ENCODE peak calls at places on chromosomes 11 and 22, in ten cellular contexts. One of them, this sample, is unnamed.

GRCh38 chr11:27757953-27758352 is 57.7 kb upstream of the BDNF start:
- DNase-seq in body of pancreas: no peak
- DNase-seq in Peyer's patch: no peak
- DNase-seq in K562: no peak
- DNase-seq in prostate gland: no peak
- DNase-seq in IMR-90: peak
- DNase-seq in A549: no peak
- DNase-seq in tibial nerve: no peak
- DNase-seq in uterus: no peak
- DNase-seq in ovary: no peak
- DNase-seq in this sample: no peak

GRCh38 chr11:32386770-32387377 is 48.5 kb downstream of the WT1 start:
- DNase-seq in K562: peak
- DNase-seq in tibial nerve: no peak
- DNase-seq in ovary: no peak
- DNase-seq in body of pancreas: no peak
- DNase-seq in prostate gland: no peak
- DNase-seq in uterus: peak
- DNase-seq in A549: no peak
- DNase-seq in Peyer's patch: no peak
- DNase-seq in IMR-90: peak
- DNase-seq in this sample: no peak

GRCh38 chr11:75574698-75575265 is 12.7 kb downstream of the SERPINH1 start:
- DNase-seq in uterus: no peak
- DNase-seq in IMR-90: no peak
- DNase-seq in Peyer's patch: no peak
- DNase-seq in prostate gland: no peak
- DNase-seq in tibial nerve: no peak
- DNase-seq in ovary: peak
- DNase-seq in K562: no peak
- DNase-seq in body of pancreas: no peak
- DNase-seq in A549: no peak
- DNase-seq in this sample: no peak

GRCh38 chr11:116535120-116535519 is 237.7 kb downstream of the BUD13 start:
- DNase-seq in prostate gland: no peak
- DNase-seq in tibial nerve: no peak
- DNase-seq in uterus: no peak
- DNase-seq in A549: no peak
- DNase-seq in Peyer's patch: no peak
- DNase-seq in IMR-90: no peak
- DNase-seq in K562: no peak
- DNase-seq in ovary: no peak
- DNase-seq in body of pancreas: no peak
- DNase-seq in this sample: no peak

GRCh38 chr11:105357146-105357545 is 217.6 kb upstream of the CARD18 start:
- DNase-seq in prostate gland: no peak
- DNase-seq in tibial nerve: no peak
- DNase-seq in body of pancreas: no peak
- DNase-seq in A549: no peak
- DNase-seq in IMR-90: no peak
- DNase-seq in uterus: no peak
- DNase-seq in Peyer's patch: no peak
- DNase-seq in K562: no peak
- DNase-seq in ovary: no peak
- DNase-seq in this sample: no peak

GRCh38 chr11:1042626-1043562 is 6.4 kb upstream of the MUC6 start:
- DNase-seq in body of pancreas: no peak
- DNase-seq in tibial nerve: no peak
- DNase-seq in Peyer's patch: no peak
- DNase-seq in ovary: no peak
- DNase-seq in A549: no peak
- DNase-seq in prostate gland: no peak
- DNase-seq in IMR-90: no peak
- DNase-seq in uterus: no peak
- DNase-seq in K562: no peak
- DNase-seq in this sample: peak

GRCh38 chr11:9493492-9493891 is 32.7 kb downstream of the ZNF143 start:
- DNase-seq in tibial nerve: no peak
- DNase-seq in prostate gland: no peak
- DNase-seq in IMR-90: no peak
- DNase-seq in ovary: no peak
- DNase-seq in A549: no peak
- DNase-seq in Peyer's patch: no peak
- DNase-seq in uterus: no peak
- DNase-seq in body of pancreas: no peak
- DNase-seq in K562: no peak
- DNase-seq in this sample: no peak

GRCh38 chr11:6474806-6475500 is 1.2 kb upstream of the TRIM3 start:
- DNase-seq in uterus: no peak
- DNase-seq in K562: peak
- DNase-seq in A549: no peak
- DNase-seq in tibial nerve: no peak
- DNase-seq in Peyer's patch: no peak
- DNase-seq in body of pancreas: no peak
- DNase-seq in prostate gland: no peak
- DNase-seq in ovary: no peak
- DNase-seq in IMR-90: peak
- DNase-seq in this sample: no peak

GRCh38 chr11:117239295-117239694 is 6.8 kb downstream of the RNF214 start:
- DNase-seq in uterus: no peak
- DNase-seq in K562: no peak
- DNase-seq in prostate gland: no peak
- DNase-seq in ovary: no peak
- DNase-seq in IMR-90: peak
- DNase-seq in Peyer's patch: no peak
- DNase-seq in body of pancreas: no peak
- DNase-seq in tibial nerve: no peak
- DNase-seq in A549: peak
- DNase-seq in this sample: no peak

GRCh38 chr22:20013382-20013871 is 3.2 kb downstream of the ARVCF start:
- DNase-seq in A549: peak
- DNase-seq in tibial nerve: peak
- DNase-seq in K562: peak
- DNase-seq in uterus: peak
- DNase-seq in prostate gland: no peak
- DNase-seq in body of pancreas: peak
- DNase-seq in Peyer's patch: peak
- DNase-seq in IMR-90: peak
- DNase-seq in ovary: peak
- DNase-seq in this sample: peak

GRCh38 chr22:28560005-28560742 is 119.5 kb downstream of the TTC28 start:
- DNase-seq in A549: peak
- DNase-seq in K562: peak
- DNase-seq in uterus: no peak
- DNase-seq in Peyer's patch: no peak
- DNase-seq in ovary: no peak
- DNase-seq in prostate gland: no peak
- DNase-seq in tibial nerve: no peak
- DNase-seq in body of pancreas: no peak
- DNase-seq in IMR-90: peak
- DNase-seq in this sample: no peak

GRCh38 chr11:102583437-102583836 is 41.7 kb downstream of the MMP20 start:
- DNase-seq in Peyer's patch: no peak
- DNase-seq in tibial nerve: no peak
- DNase-seq in prostate gland: no peak
- DNase-seq in ovary: no peak
- DNase-seq in uterus: no peak
- DNase-seq in IMR-90: no peak
- DNase-seq in A549: no peak
- DNase-seq in body of pancreas: no peak
- DNase-seq in K562: no peak
- DNase-seq in this sample: no peak

GRCh38 chr11:18563090-18563730 is 25.3 kb downstream of the UEVLD start:
- DNase-seq in Peyer's patch: no peak
- DNase-seq in tibial nerve: no peak
- DNase-seq in uterus: no peak
- DNase-seq in A549: no peak
- DNase-seq in body of pancreas: no peak
- DNase-seq in ovary: no peak
- DNase-seq in prostate gland: no peak
- DNase-seq in K562: no peak
- DNase-seq in IMR-90: no peak
- DNase-seq in this sample: no peak

GRCh38 chr11:17760102-17761029 is 25.8 kb downstream of the KCNC1 start:
- DNase-seq in body of pancreas: peak
- DNase-seq in tibial nerve: no peak
- DNase-seq in K562: peak
- DNase-seq in IMR-90: peak
- DNase-seq in ovary: no peak
- DNase-seq in uterus: no peak
- DNase-seq in prostate gland: peak
- DNase-seq in Peyer's patch: no peak
- DNase-seq in A549: peak
- DNase-seq in this sample: peak

GRCh38 chr11:19691815-19692214 is 20.8 kb upstream of the NAV2 start:
- DNase-seq in body of pancreas: no peak
- DNase-seq in IMR-90: no peak
- DNase-seq in A549: no peak
- DNase-seq in ovary: no peak
- DNase-seq in prostate gland: no peak
- DNase-seq in uterus: no peak
- DNase-seq in tibial nerve: no peak
- DNase-seq in Peyer's patch: no peak
- DNase-seq in K562: no peak
- DNase-seq in this sample: no peak

GRCh38 chr11:2415601-2416380 is 15.2 kb downstream of the TSSC4 start:
- DNase-seq in prostate gland: no peak
- DNase-seq in A549: no peak
- DNase-seq in IMR-90: no peak
- DNase-seq in body of pancreas: no peak
- DNase-seq in tibial nerve: no peak
- DNase-seq in uterus: no peak
- DNase-seq in ovary: no peak
- DNase-seq in Peyer's patch: no peak
- DNase-seq in K562: peak
- DNase-seq in this sample: no peak
- TF ChIP-seq CTCF in prostate gland: no peak
- TF ChIP-seq CTCF in A549: no peak
- TF ChIP-seq CTCF in IMR-90: no peak
- TF ChIP-seq CTCF in body of pancreas: no peak
- TF ChIP-seq CTCF in tibial nerve: no peak
- TF ChIP-seq CTCF in uterus: no peak
- TF ChIP-seq CTCF in ovary: no peak
- TF ChIP-seq CTCF in Peyer's patch: no peak
- TF ChIP-seq CTCF in K562: peak
- TF ChIP-seq CTCF in this sample: no peak

GRCh38 chr22:30158277-30158676 is 78.0 kb downstream of the HORMAD2 start:
- DNase-seq in uterus: no peak
- DNase-seq in IMR-90: no peak
- DNase-seq in prostate gland: no peak
- DNase-seq in K562: no peak
- DNase-seq in A549: no peak
- DNase-seq in body of pancreas: no peak
- DNase-seq in tibial nerve: no peak
- DNase-seq in Peyer's patch: no peak
- DNase-seq in ovary: no peak
- DNase-seq in this sample: no peak
- TF ChIP-seq POLR2A in uterus: no peak
- TF ChIP-seq POLR2A in IMR-90: no peak
- TF ChIP-seq POLR2A in prostate gland: no peak
- TF ChIP-seq POLR2A in K562: no peak
- TF ChIP-seq POLR2A in A549: no peak
- TF ChIP-seq POLR2A in body of pancreas: no peak
- TF ChIP-seq POLR2A in tibial nerve: no peak
- TF ChIP-seq POLR2A in Peyer's patch: no peak
- TF ChIP-seq POLR2A in ovary: no peak
- TF ChIP-seq POLR2A in this sample: no peak

DNA sequence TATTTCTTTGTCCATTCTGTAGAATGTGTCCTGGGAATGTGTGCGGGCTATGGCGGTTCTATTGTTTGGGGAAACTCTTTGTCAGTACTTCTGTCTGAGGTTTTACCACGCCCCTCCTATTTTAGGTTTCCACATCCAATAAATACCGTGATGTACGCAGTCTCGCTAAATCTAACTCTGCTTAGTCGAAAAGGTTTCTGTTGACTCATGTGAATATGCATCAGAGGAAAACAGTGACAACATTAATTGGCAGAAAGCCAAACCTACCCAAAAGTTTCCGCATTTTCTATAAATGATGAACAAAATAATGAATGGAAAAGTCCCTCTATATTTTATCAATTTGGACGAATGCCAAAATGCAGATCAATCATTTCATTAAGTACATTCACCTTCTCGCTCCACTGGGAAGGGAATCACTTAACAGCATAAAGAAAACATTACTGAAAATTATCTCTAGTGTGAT is 143.4 kb downstream of the MAML2 start:
- DNase-seq in uterus: no peak
- DNase-seq in IMR-90: peak
- DNase-seq in ovary: no peak
- DNase-seq in K562: no peak
- DNase-seq in prostate gland: no peak
- DNase-seq in A549: no peak
- DNase-seq in Peyer's patch: no peak
- DNase-seq in tibial nerve: no peak
- DNase-seq in body of pancreas: no peak
- DNase-seq in this sample: no peak
- H3K27ac ChIP-seq in uterus: peak
- H3K27ac ChIP-seq in IMR-90: peak
- H3K27ac ChIP-seq in ovary: no peak
- H3K27ac ChIP-seq in K562: no peak
- H3K27ac ChIP-seq in prostate gland: no peak
- H3K27ac ChIP-seq in A549: no peak
- H3K27ac ChIP-seq in Peyer's patch: peak
- H3K27ac ChIP-seq in tibial nerve: no peak
- H3K27ac ChIP-seq in body of pancreas: peak
- H3K27ac ChIP-seq in this sample: peak

DNA sequence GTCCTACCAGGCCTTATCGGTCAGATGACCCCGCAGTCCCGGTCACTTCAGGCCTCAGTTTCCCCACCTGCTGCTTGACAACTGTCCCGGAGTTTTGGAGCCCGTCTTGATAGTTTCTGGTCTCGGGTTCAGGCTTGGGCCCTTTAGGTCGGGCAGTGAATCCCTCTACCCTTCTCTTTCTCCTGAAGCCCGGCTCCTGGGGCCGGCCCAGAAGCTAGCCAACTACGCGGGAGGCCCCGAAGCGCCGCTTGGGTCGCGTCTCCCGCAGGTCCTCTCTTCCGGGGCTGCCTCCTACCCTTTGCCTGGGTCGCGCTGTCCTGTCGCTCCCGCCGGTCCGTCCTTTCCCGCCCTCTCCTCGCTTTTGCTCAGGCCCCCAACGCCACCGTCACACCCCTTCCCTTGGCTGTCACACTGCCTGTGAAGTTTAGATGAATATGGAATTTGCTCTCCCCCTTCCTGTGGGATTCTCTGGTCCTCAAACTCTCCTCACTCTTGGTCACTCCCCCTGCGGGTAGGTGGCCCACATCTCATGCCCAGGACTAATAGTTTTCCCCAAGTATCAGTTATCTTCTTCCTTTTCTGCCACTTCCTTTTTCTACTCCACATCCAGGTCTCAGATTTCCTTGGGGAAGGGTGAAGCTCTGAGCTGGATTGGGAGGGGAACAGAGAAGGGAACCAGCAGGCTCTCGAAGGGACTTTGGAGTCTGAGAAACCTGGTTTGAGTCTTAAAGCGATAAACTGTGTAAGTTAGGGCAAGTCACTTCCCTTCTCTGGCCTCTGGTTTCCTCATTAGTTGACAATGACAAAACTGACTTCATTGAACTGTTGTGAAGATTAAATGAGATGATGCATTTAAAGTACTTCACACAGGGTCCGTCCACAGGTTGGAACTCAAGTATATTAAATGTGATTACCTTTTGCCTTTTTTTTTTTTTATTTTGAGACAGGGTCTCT is 791 bp downstream of the RAB1B start:
- DNase-seq in tibial nerve: no peak
- DNase-seq in ovary: no peak
- DNase-seq in Peyer's patch: no peak
- DNase-seq in prostate gland: no peak
- DNase-seq in uterus: no peak
- DNase-seq in K562: peak
- DNase-seq in body of pancreas: no peak
- DNase-seq in IMR-90: peak
- DNase-seq in A549: peak
- DNase-seq in this sample: no peak
- TF ChIP-seq CTCF in tibial nerve: no peak
- TF ChIP-seq CTCF in ovary: no peak
- TF ChIP-seq CTCF in Peyer's patch: no peak
- TF ChIP-seq CTCF in prostate gland: peak
- TF ChIP-seq CTCF in uterus: no peak
- TF ChIP-seq CTCF in K562: peak
- TF ChIP-seq CTCF in body of pancreas: no peak
- TF ChIP-seq CTCF in IMR-90: peak
- TF ChIP-seq CTCF in A549: no peak
- TF ChIP-seq CTCF in this sample: no peak

This sample was measured in heart left ventricle.